ENCODE peak calls at places on chromosome 13, in nine cellular contexts. W is T-helper 2 cell; A is activated CD4-positive, alpha-beta T cell treated with anti-CD3 and anti-CD28 coated beads, Interleukin-2, amount 50 U/mL, for 24 hours; D is activated naive CD4-positive, alpha-beta T cell treated with anti-CD3 and anti-CD28 coated beads, Interleukin-2, amount 50 U/mL, for 16 hours; E is NCI-H510A; L is ureter; Y is AG04450; H is NCI-H1417 treated with DMSO at 0.1 percent for 48 hours; C is hepatic stellate cell. Z is an unnamed sample.

GRCh38 chr13:64505511-64505910 is 2724.6 kb downstream of the PCDH9 start:
- DNase-seq in Y (peak; percentile 10), C (no peak), D (no peak), H (no peak), W (no peak), E (no peak), A (no peak), L (no peak), Z (no peak)

GRCh38 chr13:98349731-98350305 is 172.7 kb upstream of the RNF113B start:
- DNase-seq in L (no peak), E (no peak), H (no peak), C (no peak), A (no peak), Y (no peak), W (no peak), D (no peak), Z (no peak)

GRCh38 chr13:63425131-63425530 is 2009.5 kb upstream of the PCDH20 start:
- DNase-seq in Y (no peak), D (no peak), L (no peak), A (no peak), E (no peak), C (no peak), H (no peak), W (no peak), Z (no peak)

GRCh38 chr13:51311957-51312520 is 27.5 kb upstream of the SERPINE3 start:
- DNase-seq in H (no peak), A (no peak), E (no peak), W (no peak), D (no peak), Y (no peak), L (no peak), C (no peak), Z (no peak)

GRCh38 chr13:30355405-30355741 is 48.0 kb upstream of the KATNAL1 start:
- DNase-seq in A (no peak), W (no peak), L (no peak), C (no peak), D (peak; percentile 44), Y (no peak), H (no peak), E (no peak), Z (no peak)

GRCh38 chr13:50713849-50714248 is 129.6 kb downstream of the DLEU7 start:
- DNase-seq in L (no peak), C (peak; percentile 46), A (no peak), Y (peak; percentile 34), E (no peak), D (no peak), H (no peak), W (peak; percentile 43), Z (no peak)

GRCh38 chr13:59641758-59642157 is 522.0 kb downstream of the DIAPH3 start:
- DNase-seq in E (no peak), W (no peak), Y (no peak), H (no peak), D (no peak), L (no peak), C (peak; percentile 4), A (no peak), Z (no peak)

GRCh38 chr13:49292742-49293498 is 45.2 kb downstream of the CDADC1 start:
- DNase-seq in E (no peak), Y (peak; percentile 77), D (no peak), L (peak; percentile 70), W (no peak), A (no peak), C (peak; percentile 36), H (no peak), Z (peak; percentile 17)

GRCh38 chr13:100235311-100235901 is 146.5 kb downstream of the PCCA start:
- DNase-seq in L (no peak), D (no peak), Y (no peak), C (peak; percentile 35), W (peak; percentile 15), E (no peak), H (peak; percentile 56), A (no peak), Z (peak; percentile 57)

GRCh38 chr13:37023871-37024270 is 23.3 kb downstream of the EXOSC8 start:
- DNase-seq in E (no peak), D (no peak), H (no peak), Y (no peak), W (no peak), L (no peak), A (no peak), C (no peak), Z (no peak)

GRCh38 chr13:99083976-99084375 is 106.1 kb upstream of the DOCK9 start:
- DNase-seq in Y (no peak), E (no peak), H (no peak), A (no peak), W (no peak), L (no peak), D (no peak), C (no peak), Z (no peak)

GRCh38 chr13:62131604-62132003 is 716.0 kb upstream of the PCDH20 start:
- DNase-seq in C (no peak), H (no peak), D (no peak), E (no peak), A (no peak), L (no peak), W (no peak), Y (no peak), Z (no peak)

GRCh38 chr13:41766439-41766838 is 194.5 kb downstream of the VWA8 start:
- DNase-seq in E (no peak), Y (no peak), W (no peak), L (no peak), A (no peak), C (no peak), H (no peak), D (no peak), Z (no peak)

GRCh38 chr13:100987993-100988392 is 313.4 kb upstream of the TMTC4 start:
- DNase-seq in D (no peak), L (no peak), Y (peak; percentile 16), C (peak; percentile 4), H (no peak), E (no peak), A (no peak), W (no peak), Z (no peak)

GRCh38 chr13:51341232-51341631 is 1.7 kb downstream of the SERPINE3 start:
- DNase-seq in A (no peak), L (no peak), D (no peak), H (no peak), C (no peak), W (no peak), Y (no peak), E (no peak), Z (no peak)

GRCh38 chr13:42041017-42041683 is 7.3 kb upstream of the DGKH start:
- DNase-seq in C (peak; percentile 60), W (peak; percentile 20), E (no peak), D (peak; percentile 52), Y (no peak), A (peak; percentile 13), L (peak; percentile 65), H (no peak), Z (no peak)

GRCh38 chr13:44272692-44273091 is 100.9 kb upstream of the SERP2 start:
- DNase-seq in D (no peak), Y (no peak), E (no peak), C (no peak), L (no peak), A (no peak), H (no peak), W (no peak), Z (no peak)

Z was measured in SHP77 treated with DMSO at 0.1 percent for 48 hours.